ENCODE peak calls at places on chromosomes 4 and X, in four cellular contexts. One of them, this sample, is unnamed.

GRCh38 chr4:7291372-7292135 is 99.2 kb downstream of the SORCS2 start:
- DNase-seq in lower lobe of right lung: no peak
- DNase-seq in Panc1: no peak
- DNase-seq in OCI-LY7: no peak
- DNase-seq in this sample: no peak

GRCh38 chrX:10160221-10160620 is 3.4 kb downstream of the CLCN4 start:
- DNase-seq in lower lobe of right lung: no peak
- DNase-seq in Panc1: no peak
- DNase-seq in OCI-LY7: no peak
- DNase-seq in this sample: no peak

GRCh38 chr4:113147498-113148231 is 98.2 kb downstream of the ANK2 start:
- DNase-seq in lower lobe of right lung: no peak
- DNase-seq in Panc1: no peak
- DNase-seq in OCI-LY7: no peak
- DNase-seq in this sample: no peak

GRCh38 chr4:116870667-116871066 is 214.7 kb downstream of the TRAM1L1 start:
- DNase-seq in lower lobe of right lung: no peak
- DNase-seq in Panc1: no peak
- DNase-seq in OCI-LY7: no peak
- DNase-seq in this sample: no peak

GRCh38 chrX:39688219-39688575 is 409.6 kb downstream of the BCOR start:
- DNase-seq in lower lobe of right lung: no peak
- DNase-seq in Panc1: no peak
- DNase-seq in OCI-LY7: no peak
- DNase-seq in this sample: no peak

GRCh38 chr4:71283642-71284257 is 55.1 kb upstream of the SLC4A4 start:
- DNase-seq in lower lobe of right lung: no peak
- DNase-seq in Panc1: no peak
- DNase-seq in OCI-LY7: no peak
- DNase-seq in this sample: no peak

GRCh38 chrX:58025979-58026378 is 115.7 kb upstream of the ZXDA start:
- DNase-seq in lower lobe of right lung: no peak
- DNase-seq in Panc1: peak; percentile 22
- DNase-seq in OCI-LY7: peak; percentile 59
- DNase-seq in this sample: peak; percentile 14

GRCh38 chr4:14679906-14680305 is 322.4 kb upstream of the CPEB2 start:
- DNase-seq in lower lobe of right lung: no peak
- DNase-seq in Panc1: no peak
- DNase-seq in OCI-LY7: no peak
- DNase-seq in this sample: no peak

DNA sequence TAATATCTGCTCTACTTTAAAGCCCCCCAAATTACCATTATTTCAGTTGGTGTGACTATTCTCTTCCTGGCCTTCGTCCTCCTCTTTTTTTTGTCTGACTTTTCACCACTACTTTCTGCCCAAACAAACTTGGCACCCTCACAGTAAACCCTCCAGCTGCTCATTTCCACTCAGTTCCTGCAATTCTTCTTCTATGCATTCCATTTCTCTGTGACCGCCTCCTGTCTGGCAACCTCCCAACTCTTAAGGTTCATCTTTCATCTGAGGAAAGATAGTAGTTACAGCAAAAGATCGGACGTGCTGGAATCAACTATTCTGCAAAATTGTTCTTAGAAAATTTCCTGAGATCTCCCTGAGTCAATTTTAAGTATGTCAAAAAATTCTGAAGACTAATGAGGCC is 1025.8 kb downstream of the ADGRL3 start:
- DNase-seq in lower lobe of right lung: no peak
- DNase-seq in Panc1: no peak
- DNase-seq in OCI-LY7: no peak
- DNase-seq in this sample: no peak
- TF ChIP-seq CTCF in lower lobe of right lung: no peak
- TF ChIP-seq CTCF in Panc1: no peak
- TF ChIP-seq CTCF in OCI-LY7: no peak
- TF ChIP-seq CTCF in this sample: no peak

DNA sequence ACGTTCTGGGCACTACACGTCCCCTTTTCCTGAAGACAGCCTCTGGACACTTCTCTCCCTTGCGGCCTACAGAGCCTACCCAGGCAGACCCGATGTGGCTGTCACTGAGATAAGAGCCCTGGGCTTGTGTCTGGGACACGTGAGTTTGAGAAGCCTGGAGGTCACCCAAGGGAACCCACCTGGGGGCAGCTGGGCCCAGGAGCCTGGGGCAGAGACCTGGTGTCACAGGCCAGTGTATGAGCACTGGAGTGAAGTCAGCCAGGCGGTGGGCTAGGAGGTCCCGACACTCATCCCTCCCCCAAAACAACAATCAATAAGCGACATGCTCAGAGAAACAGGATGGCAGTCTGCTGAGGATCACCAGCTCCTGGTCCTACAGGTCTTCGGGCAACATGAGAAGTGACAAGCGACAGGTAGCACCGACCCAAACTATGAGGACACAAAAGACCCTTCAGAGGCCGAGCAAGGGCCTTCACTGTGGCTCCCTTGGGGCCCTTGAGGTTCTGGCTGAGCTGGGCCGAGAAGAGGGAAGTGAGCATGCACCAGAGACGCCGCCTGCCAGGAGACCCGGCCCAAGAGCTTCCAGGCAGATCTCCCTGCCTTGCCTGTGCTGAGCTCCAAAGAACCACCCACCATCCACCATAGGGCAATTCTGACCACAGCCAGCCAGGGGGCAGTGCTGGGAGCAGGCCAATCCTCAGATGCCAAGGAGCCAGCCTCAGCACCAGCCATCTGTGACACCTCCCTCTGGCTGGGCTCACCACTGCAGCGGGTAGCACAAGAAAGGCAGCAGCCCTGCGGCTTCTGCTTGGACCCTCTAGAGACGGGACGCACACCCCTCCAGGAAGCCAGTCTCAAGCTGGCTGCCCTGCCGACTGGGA is 11.0 kb upstream of the DUSP9 start:
- DNase-seq in lower lobe of right lung: no peak
- DNase-seq in Panc1: no peak
- DNase-seq in OCI-LY7: peak; percentile 40
- DNase-seq in this sample: no peak
- TF ChIP-seq CTCF in lower lobe of right lung: no peak
- TF ChIP-seq CTCF in Panc1: no peak
- TF ChIP-seq CTCF in OCI-LY7: peak; percentile 67
- TF ChIP-seq CTCF in this sample: peak; percentile 37

GRCh38 chrX:30570505-30570904 is 7.1 kb downstream of the TASL start:
- DNase-seq in lower lobe of right lung: no peak
- DNase-seq in Panc1: no peak
- DNase-seq in OCI-LY7: peak; percentile 34
- DNase-seq in this sample: peak; percentile 18
- TF ChIP-seq CTCF in lower lobe of right lung: peak; percentile 44
- TF ChIP-seq CTCF in Panc1: peak; percentile 57
- TF ChIP-seq CTCF in OCI-LY7: peak; percentile 67
- TF ChIP-seq CTCF in this sample: no peak

DNA sequence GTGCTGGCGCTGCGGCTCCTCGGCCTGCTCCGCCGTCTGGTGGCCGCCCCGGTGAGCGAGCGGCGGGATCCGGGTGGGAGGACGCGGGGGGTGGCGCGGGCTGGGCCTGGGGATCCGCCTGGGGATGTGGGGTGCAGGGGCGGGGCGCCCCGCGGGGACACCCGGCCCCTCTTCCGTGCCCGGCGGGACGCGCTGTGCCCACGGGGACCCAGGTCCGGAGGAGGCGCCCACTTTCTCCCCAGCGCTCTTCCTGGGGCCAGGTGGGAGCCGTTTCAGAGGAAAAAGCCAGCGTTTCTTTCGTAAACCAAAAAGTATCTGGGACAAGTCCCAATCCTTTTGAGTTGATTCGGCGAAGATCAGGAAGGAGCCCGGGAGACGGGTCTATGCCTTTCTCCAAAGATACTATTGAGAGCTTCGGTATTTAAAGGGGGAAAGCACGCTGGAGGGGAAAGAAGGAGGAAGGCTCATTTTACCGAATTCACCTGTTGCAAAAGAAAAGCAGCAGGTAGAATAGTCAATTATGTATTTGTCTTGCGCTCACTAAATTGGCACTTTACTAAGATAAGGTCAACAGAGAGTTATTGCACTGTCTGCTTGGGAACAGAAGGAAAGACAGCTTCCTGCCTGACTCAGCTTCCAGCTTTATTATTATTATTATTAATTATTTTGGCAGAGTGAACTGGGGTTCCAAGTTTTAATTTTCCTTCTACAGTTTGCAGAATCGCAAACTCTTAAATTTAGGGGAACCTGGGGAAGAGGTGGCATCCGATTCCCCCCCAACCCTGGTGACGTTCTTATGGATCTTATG is 81.5 kb upstream of the CD99 start:
- DNase-seq in lower lobe of right lung: no peak
- DNase-seq in Panc1: no peak
- DNase-seq in OCI-LY7: peak; percentile 18
- DNase-seq in this sample: peak; percentile 24
- TF ChIP-seq CTCF in lower lobe of right lung: peak; percentile 16
- TF ChIP-seq CTCF in Panc1: no peak
- TF ChIP-seq CTCF in OCI-LY7: peak; percentile 16
- TF ChIP-seq CTCF in this sample: no peak

GRCh38 chr4:143287571-143287923 is 49.1 kb upstream of the GAB1 start:
- DNase-seq in lower lobe of right lung: no peak
- DNase-seq in Panc1: no peak
- DNase-seq in OCI-LY7: peak; percentile 59
- DNase-seq in this sample: no peak
- TF ChIP-seq CTCF in lower lobe of right lung: no peak
- TF ChIP-seq CTCF in Panc1: no peak
- TF ChIP-seq CTCF in OCI-LY7: peak; percentile 64
- TF ChIP-seq CTCF in this sample: no peak

GRCh38 chrX:107775000-107775733 is 420 bp downstream of the TSC22D3 start:
- DNase-seq in lower lobe of right lung: no peak
- DNase-seq in Panc1: no peak
- DNase-seq in OCI-LY7: no peak
- DNase-seq in this sample: peak; percentile 21
- TF ChIP-seq CTCF in lower lobe of right lung: no peak
- TF ChIP-seq CTCF in Panc1: no peak
- TF ChIP-seq CTCF in OCI-LY7: no peak
- TF ChIP-seq CTCF in this sample: no peak

GRCh38 chr4:107931775-107932321 is 499 bp downstream of the CYP2U1 start:
- DNase-seq in lower lobe of right lung: peak; percentile 52
- DNase-seq in Panc1: no peak
- DNase-seq in OCI-LY7: peak; percentile 79
- DNase-seq in this sample: no peak
- TF ChIP-seq CTCF in lower lobe of right lung: no peak
- TF ChIP-seq CTCF in Panc1: no peak
- TF ChIP-seq CTCF in OCI-LY7: no peak
- TF ChIP-seq CTCF in this sample: no peak

DNA sequence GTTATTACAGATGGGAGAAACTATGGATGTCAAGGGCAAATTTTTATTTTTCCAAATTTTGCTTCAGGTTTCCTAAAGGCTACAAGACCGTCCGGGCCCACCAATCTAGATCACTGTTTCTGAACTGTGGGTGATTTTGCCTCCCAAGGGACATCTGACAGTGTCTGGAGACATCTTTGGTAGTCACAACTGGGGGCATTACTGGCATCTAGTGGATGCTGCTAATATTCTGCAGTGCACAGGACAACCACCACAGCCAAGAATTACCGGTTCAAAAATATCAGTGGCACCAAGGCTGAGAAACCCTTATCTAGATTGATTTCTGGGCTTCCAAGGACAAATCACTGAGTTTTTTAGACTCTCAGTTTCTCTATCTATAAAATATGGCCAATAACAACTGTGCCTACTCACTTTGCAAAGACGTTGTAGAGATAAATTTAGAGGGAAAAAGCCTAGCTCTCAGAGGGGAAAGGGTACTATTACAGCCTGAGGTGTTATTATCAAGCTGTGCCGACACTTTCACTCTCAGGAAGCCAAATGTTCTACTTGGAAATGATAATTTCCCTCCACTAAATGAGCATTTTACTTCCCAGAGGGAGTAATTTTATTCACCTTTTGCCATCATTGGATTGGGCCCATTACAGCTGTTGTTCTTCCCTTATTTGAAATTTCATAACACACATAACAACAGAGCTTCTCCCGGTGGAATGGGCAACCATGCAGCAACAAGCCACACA is 442.1 kb downstream of the CENPC start:
- DNase-seq in lower lobe of right lung: no peak
- DNase-seq in Panc1: no peak
- DNase-seq in OCI-LY7: no peak
- DNase-seq in this sample: no peak
- TF ChIP-seq CTCF in lower lobe of right lung: no peak
- TF ChIP-seq CTCF in Panc1: no peak
- TF ChIP-seq CTCF in OCI-LY7: peak; percentile 15
- TF ChIP-seq CTCF in this sample: no peak

GRCh38 chrX:120244735-120245498 is 5.7 kb upstream of the ZBTB33 start:
- DNase-seq in lower lobe of right lung: peak; percentile 75
- DNase-seq in Panc1: peak; percentile 62
- DNase-seq in OCI-LY7: peak; percentile 76
- DNase-seq in this sample: peak; percentile 53

GRCh38 chrX:120253784-120254183 is 3.2 kb downstream of the ZBTB33 start:
- DNase-seq in lower lobe of right lung: no peak
- DNase-seq in Panc1: no peak
- DNase-seq in OCI-LY7: no peak
- DNase-seq in this sample: no peak

GRCh38 chrX:120251471-120252011 is 929 bp downstream of the ZBTB33 start:
- DNase-seq in lower lobe of right lung: no peak
- DNase-seq in Panc1: no peak
- DNase-seq in OCI-LY7: peak; percentile 58
- DNase-seq in this sample: no peak

GRCh38 chrX:120250522-120251271 is at the start of gene ZBTB33:
- DNase-seq in lower lobe of right lung: peak; percentile 92
- DNase-seq in Panc1: peak; percentile 86
- DNase-seq in OCI-LY7: peak; percentile 90
- DNase-seq in this sample: peak; percentile 89
- TF ChIP-seq CTCF in lower lobe of right lung: peak; percentile 71
- TF ChIP-seq CTCF in Panc1: peak; percentile 91
- TF ChIP-seq CTCF in OCI-LY7: peak; percentile 70
- TF ChIP-seq CTCF in this sample: peak; percentile 61

GRCh38 chr4:124537971-124538370 is 174.6 kb downstream of the ANKRD50 start:
- DNase-seq in lower lobe of right lung: no peak
- DNase-seq in Panc1: no peak
- DNase-seq in OCI-LY7: no peak
- DNase-seq in this sample: no peak

GRCh38 chr4:124542021-124542420 is 170.5 kb downstream of the ANKRD50 start:
- DNase-seq in lower lobe of right lung: no peak
- DNase-seq in Panc1: no peak
- DNase-seq in OCI-LY7: no peak
- DNase-seq in this sample: no peak
- TF ChIP-seq CTCF in lower lobe of right lung: no peak
- TF ChIP-seq CTCF in Panc1: no peak
- TF ChIP-seq CTCF in OCI-LY7: no peak
- TF ChIP-seq CTCF in this sample: no peak

This sample was measured in GM13976.